ENCODE peak calls at places on chromosomes 1 and 21, in seven cellular contexts. One of them, this sample, is unnamed. For H3K4me1, the result is how much of the 10 kb centered on the place peaks cover.

GRCh38 chr1:212700892-212701819 is 1.5 kb upstream of the BATF3 start:
- DNase-seq in heart left ventricle: peak
- DNase-seq in cardiac muscle cell: peak
- DNase-seq in pancreas: peak
- DNase-seq in SK-N-SH: peak
- DNase-seq in heart right ventricle: peak
- DNase-seq in adrenal gland: peak
- DNase-seq in this sample: peak

GRCh38 chr1:93845554-93846150 is 33.4 kb downstream of the DNTTIP2 start:
- DNase-seq in heart right ventricle: peak
- DNase-seq in adrenal gland: peak
- DNase-seq in pancreas: peak
- DNase-seq in cardiac muscle cell: no peak
- DNase-seq in SK-N-SH: no peak
- DNase-seq in heart left ventricle: no peak
- DNase-seq in this sample: no peak

GRCh38 chr21:28827422-28827821 is 165.3 kb downstream of the LTN1 start:
- DNase-seq in cardiac muscle cell: no peak
- DNase-seq in SK-N-SH: no peak
- DNase-seq in heart right ventricle: no peak
- DNase-seq in adrenal gland: no peak
- DNase-seq in pancreas: no peak
- DNase-seq in heart left ventricle: no peak
- DNase-seq in this sample: no peak

GRCh38 chr1:11880911-11881748 is 22.4 kb upstream of the NPPB start:
- DNase-seq in cardiac muscle cell: peak
- DNase-seq in adrenal gland: no peak
- DNase-seq in heart right ventricle: peak
- DNase-seq in pancreas: no peak
- DNase-seq in SK-N-SH: peak
- DNase-seq in heart left ventricle: peak
- DNase-seq in this sample: no peak

GRCh38 chr1:31669786-31670582 is 25.3 kb upstream of the PEF1 start:
- DNase-seq in pancreas: peak
- DNase-seq in heart left ventricle: peak
- DNase-seq in cardiac muscle cell: peak
- DNase-seq in SK-N-SH: peak
- DNase-seq in heart right ventricle: peak
- DNase-seq in adrenal gland: peak
- DNase-seq in this sample: peak

GRCh38 chr1:38549191-38549590 is 310.4 kb downstream of the RRAGC start:
- DNase-seq in heart left ventricle: no peak
- DNase-seq in heart right ventricle: no peak
- DNase-seq in adrenal gland: no peak
- DNase-seq in cardiac muscle cell: no peak
- DNase-seq in SK-N-SH: no peak
- DNase-seq in pancreas: no peak
- DNase-seq in this sample: no peak

GRCh38 chr1:232127190-232127589 is 500.6 kb downstream of the DISC1 start:
- DNase-seq in SK-N-SH: no peak
- DNase-seq in heart left ventricle: no peak
- DNase-seq in adrenal gland: no peak
- DNase-seq in pancreas: no peak
- DNase-seq in cardiac muscle cell: no peak
- DNase-seq in heart right ventricle: no peak
- DNase-seq in this sample: no peak

GRCh38 chr1:47590523-47591225 is 152.8 kb downstream of the FOXD2 start:
- DNase-seq in cardiac muscle cell: no peak
- DNase-seq in adrenal gland: no peak
- DNase-seq in heart left ventricle: no peak
- DNase-seq in pancreas: no peak
- DNase-seq in heart right ventricle: no peak
- DNase-seq in SK-N-SH: no peak
- DNase-seq in this sample: no peak

GRCh38 chr21:43802713-43803313 is 13.4 kb downstream of the RRP1 start:
- DNase-seq in heart right ventricle: no peak
- DNase-seq in SK-N-SH: no peak
- DNase-seq in adrenal gland: no peak
- DNase-seq in heart left ventricle: no peak
- DNase-seq in cardiac muscle cell: no peak
- DNase-seq in pancreas: no peak
- DNase-seq in this sample: no peak

GRCh38 chr1:176559474-176560390 is 96.8 kb downstream of the PAPPA2 start:
- DNase-seq in pancreas: peak
- DNase-seq in adrenal gland: peak
- DNase-seq in heart right ventricle: peak
- DNase-seq in heart left ventricle: peak
- DNase-seq in cardiac muscle cell: peak
- DNase-seq in SK-N-SH: peak
- DNase-seq in this sample: no peak

GRCh38 chr1:29280780-29281131 is 44.4 kb downstream of the PTPRU start:
- DNase-seq in heart right ventricle: no peak
- DNase-seq in pancreas: no peak
- DNase-seq in adrenal gland: peak
- DNase-seq in heart left ventricle: no peak
- DNase-seq in SK-N-SH: no peak
- DNase-seq in cardiac muscle cell: no peak
- DNase-seq in this sample: no peak

GRCh38 chr21:42361286-42361685 is 5.0 kb downstream of the TFF1 start:
- DNase-seq in SK-N-SH: no peak
- DNase-seq in heart left ventricle: no peak
- DNase-seq in adrenal gland: no peak
- DNase-seq in cardiac muscle cell: no peak
- DNase-seq in pancreas: no peak
- DNase-seq in heart right ventricle: no peak
- DNase-seq in this sample: no peak

GRCh38 chr1:231171623-231172197 is 9.9 kb downstream of the TRIM67 start:
- DNase-seq in SK-N-SH: no peak
- DNase-seq in heart right ventricle: no peak
- DNase-seq in adrenal gland: no peak
- DNase-seq in heart left ventricle: no peak
- DNase-seq in cardiac muscle cell: no peak
- DNase-seq in pancreas: no peak
- DNase-seq in this sample: no peak

GRCh38 chr1:227723474-227723873 is 11.6 kb downstream of the JMJD4 start:
- DNase-seq in pancreas: no peak
- DNase-seq in heart right ventricle: no peak
- DNase-seq in heart left ventricle: no peak
- DNase-seq in cardiac muscle cell: no peak
- DNase-seq in adrenal gland: no peak
- DNase-seq in SK-N-SH: no peak
- DNase-seq in this sample: no peak

DNA sequence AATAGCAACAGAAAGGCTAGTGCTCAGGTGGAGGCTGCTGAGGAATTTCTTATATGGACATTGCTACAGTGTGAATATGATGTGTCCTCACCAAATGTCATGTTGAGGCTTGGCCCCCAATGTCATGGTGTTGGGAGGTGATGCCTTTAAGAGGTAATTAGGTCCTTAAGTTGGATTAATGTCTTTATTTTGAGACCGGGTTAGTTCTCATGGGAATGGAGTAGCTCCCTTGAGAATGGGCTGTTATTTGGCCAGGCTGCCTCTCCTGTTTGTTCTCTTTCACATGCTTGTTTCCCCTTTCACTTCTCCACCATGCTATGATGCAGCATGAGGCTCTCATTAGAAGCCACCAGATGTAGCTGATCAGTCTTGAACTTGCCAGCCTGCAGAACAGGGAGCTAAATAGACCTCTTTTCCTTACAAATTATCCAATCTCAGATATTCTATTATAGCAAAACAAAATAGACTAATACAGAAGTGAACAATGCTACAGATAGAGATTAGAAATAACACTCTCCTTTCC is 160.1 kb downstream of the NTMT2 start:
- DNase-seq in SK-N-SH: no peak
- DNase-seq in heart right ventricle: no peak
- DNase-seq in heart left ventricle: no peak
- DNase-seq in pancreas: no peak
- DNase-seq in adrenal gland: no peak
- DNase-seq in cardiac muscle cell: no peak
- DNase-seq in this sample: no peak
- H3K4me3 ChIP-seq in SK-N-SH: no peak
- H3K4me3 ChIP-seq in heart right ventricle: no peak
- H3K4me3 ChIP-seq in heart left ventricle: no peak
- H3K4me3 ChIP-seq in pancreas: no peak
- H3K4me3 ChIP-seq in adrenal gland: no peak
- H3K4me3 ChIP-seq in cardiac muscle cell: no peak
- H3K4me3 ChIP-seq in this sample: no peak

DNA sequence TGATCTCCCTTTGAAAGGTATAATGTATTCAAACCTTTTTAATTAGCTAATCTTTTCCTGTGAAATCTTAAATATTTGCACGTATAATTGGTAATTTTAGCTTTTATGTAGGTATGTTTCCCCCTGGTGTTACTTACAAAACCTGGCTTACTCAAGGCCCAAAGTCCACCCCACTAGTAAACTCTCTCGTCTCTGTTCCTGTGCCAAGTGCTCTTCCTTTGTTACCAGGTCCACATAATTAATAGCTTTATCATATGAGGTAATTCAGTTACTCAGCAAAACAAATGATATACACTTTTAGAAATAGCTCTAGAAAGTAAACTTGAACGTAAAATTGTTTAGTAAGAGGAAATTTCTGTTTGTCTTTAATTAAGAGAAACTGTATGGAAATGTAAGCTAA is 36.7 kb downstream of the NFIA start:
- DNase-seq in adrenal gland: no peak
- DNase-seq in heart right ventricle: no peak
- DNase-seq in pancreas: no peak
- DNase-seq in SK-N-SH: no peak
- DNase-seq in heart left ventricle: no peak
- DNase-seq in cardiac muscle cell: no peak
- DNase-seq in this sample: no peak
- H3K4me1 ChIP-seq in adrenal gland: half or more
- H3K4me1 ChIP-seq in heart right ventricle: half or more
- H3K4me1 ChIP-seq in pancreas: under half
- H3K4me1 ChIP-seq in SK-N-SH: under half
- H3K4me1 ChIP-seq in heart left ventricle: half or more
- H3K4me1 ChIP-seq in cardiac muscle cell: under half
- H3K4me1 ChIP-seq in this sample: under half

GRCh38 chr1:151165281-151165737 is 393 bp downstream of the LYSMD1 start:
- DNase-seq in heart right ventricle: peak
- DNase-seq in cardiac muscle cell: peak
- DNase-seq in pancreas: peak
- DNase-seq in SK-N-SH: peak
- DNase-seq in adrenal gland: peak
- DNase-seq in heart left ventricle: peak
- DNase-seq in this sample: peak

GRCh38 chr1:151164732-151165280 is 896 bp downstream of the LYSMD1 start:
- DNase-seq in cardiac muscle cell: no peak
- DNase-seq in SK-N-SH: no peak
- DNase-seq in adrenal gland: no peak
- DNase-seq in heart right ventricle: no peak
- DNase-seq in heart left ventricle: no peak
- DNase-seq in pancreas: no peak
- DNase-seq in this sample: no peak

GRCh38 chr1:151167116-151167515 is 1.2 kb downstream of the SCNM1 start:
- DNase-seq in SK-N-SH: no peak
- DNase-seq in adrenal gland: no peak
- DNase-seq in cardiac muscle cell: no peak
- DNase-seq in heart left ventricle: no peak
- DNase-seq in pancreas: no peak
- DNase-seq in heart right ventricle: no peak
- DNase-seq in this sample: no peak

GRCh38 chr1:151165738-151166505 is at the start of the genes LYSMD1 and SCNM1:
- DNase-seq in adrenal gland: peak
- DNase-seq in heart left ventricle: peak
- DNase-seq in cardiac muscle cell: peak
- DNase-seq in SK-N-SH: peak
- DNase-seq in pancreas: peak
- DNase-seq in heart right ventricle: peak
- DNase-seq in this sample: peak

GRCh38 chr1:151166506-151166956 is 587 bp downstream of the SCNM1 start:
- DNase-seq in heart right ventricle: no peak
- DNase-seq in pancreas: no peak
- DNase-seq in SK-N-SH: peak
- DNase-seq in adrenal gland: no peak
- DNase-seq in heart left ventricle: no peak
- DNase-seq in cardiac muscle cell: peak
- DNase-seq in this sample: no peak
- TF ChIP-seq CTCF in heart right ventricle: no peak
- TF ChIP-seq CTCF in pancreas: no peak
- TF ChIP-seq CTCF in SK-N-SH: no peak
- TF ChIP-seq CTCF in adrenal gland: no peak
- TF ChIP-seq CTCF in heart left ventricle: no peak
- TF ChIP-seq CTCF in cardiac muscle cell: no peak
- TF ChIP-seq CTCF in this sample: no peak

GRCh38 chr21:39387461-39388037 is 38.7 kb upstream of the HMGN1 start:
- DNase-seq in heart left ventricle: peak
- DNase-seq in cardiac muscle cell: peak
- DNase-seq in heart right ventricle: peak
- DNase-seq in adrenal gland: peak
- DNase-seq in SK-N-SH: peak
- DNase-seq in pancreas: peak
- DNase-seq in this sample: peak

GRCh38 chr21:39386194-39386593 is 37.3 kb upstream of the HMGN1 start:
- DNase-seq in heart right ventricle: peak
- DNase-seq in SK-N-SH: no peak
- DNase-seq in adrenal gland: peak
- DNase-seq in cardiac muscle cell: no peak
- DNase-seq in heart left ventricle: peak
- DNase-seq in pancreas: peak
- DNase-seq in this sample: peak

GRCh38 chr21:39384674-39385298 is 35.9 kb upstream of the HMGN1 start:
- DNase-seq in heart left ventricle: no peak
- DNase-seq in heart right ventricle: no peak
- DNase-seq in cardiac muscle cell: no peak
- DNase-seq in pancreas: no peak
- DNase-seq in adrenal gland: no peak
- DNase-seq in SK-N-SH: no peak
- DNase-seq in this sample: no peak

GRCh38 chr21:39386899-39387298 is 38.0 kb upstream of the HMGN1 start:
- DNase-seq in SK-N-SH: no peak
- DNase-seq in cardiac muscle cell: no peak
- DNase-seq in heart right ventricle: no peak
- DNase-seq in adrenal gland: no peak
- DNase-seq in heart left ventricle: no peak
- DNase-seq in pancreas: no peak
- DNase-seq in this sample: no peak

DNA sequence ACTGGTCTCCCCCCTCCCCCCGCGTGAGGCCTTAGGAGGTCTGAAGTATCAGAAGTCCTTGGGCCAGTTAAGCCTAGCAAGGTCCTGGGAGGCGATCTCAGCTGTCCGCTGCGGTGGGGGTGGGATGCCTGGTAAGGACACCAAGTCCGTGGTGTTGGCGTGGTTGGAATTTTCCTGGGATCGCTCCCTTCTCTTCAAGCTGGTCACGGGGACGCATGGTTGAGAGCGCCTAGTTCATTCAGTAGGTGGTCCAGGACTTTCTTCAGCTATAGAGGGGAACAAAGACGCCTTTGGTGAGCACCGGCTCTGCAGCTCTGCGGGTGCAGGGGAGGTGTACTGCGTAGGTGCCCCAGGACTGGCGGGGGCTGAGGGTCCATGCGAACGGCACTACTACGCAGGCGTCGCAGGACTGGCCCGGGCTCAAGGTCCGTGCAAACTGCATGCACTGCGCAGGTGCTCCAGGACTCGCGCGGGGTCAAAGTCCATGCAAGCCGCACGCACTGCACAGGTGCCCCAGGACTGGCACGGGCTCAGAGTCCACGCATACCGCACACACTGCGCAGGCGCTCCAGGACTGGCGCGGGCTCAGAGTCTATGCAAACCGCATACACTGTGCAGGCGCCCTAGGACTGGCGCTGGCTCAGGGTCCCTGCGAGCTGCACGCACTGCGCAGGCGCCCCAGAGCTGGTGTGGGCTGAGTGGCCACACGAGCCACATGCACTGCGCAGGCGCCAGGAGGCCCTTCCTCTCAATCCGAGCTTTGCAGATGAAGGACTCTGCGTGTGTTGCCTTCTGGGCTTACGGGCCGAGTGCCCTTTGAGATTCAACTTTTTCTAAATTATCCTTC is 36.6 kb upstream of the HMGN1 start:
- DNase-seq in heart right ventricle: peak
- DNase-seq in SK-N-SH: peak
- DNase-seq in pancreas: peak
- DNase-seq in cardiac muscle cell: no peak
- DNase-seq in heart left ventricle: peak
- DNase-seq in adrenal gland: peak
- DNase-seq in this sample: peak
- H3K4me3 ChIP-seq in heart right ventricle: peak
- H3K4me3 ChIP-seq in SK-N-SH: no peak
- H3K4me3 ChIP-seq in pancreas: no peak
- H3K4me3 ChIP-seq in cardiac muscle cell: no peak
- H3K4me3 ChIP-seq in heart left ventricle: peak
- H3K4me3 ChIP-seq in adrenal gland: peak
- H3K4me3 ChIP-seq in this sample: peak